ENCODE peak calls at places on chromosomes 3 and 15, in eight cellular contexts. One of them, this sample, is unnamed.

GRCh38 chr3:49265987-49266386 is 11.0 kb downstream of the C3orf62 start:
- DNase-seq in CD8-positive, alpha-beta memory T cell: no peak
- DNase-seq in ELF-1: no peak
- DNase-seq in mesendoderm: no peak
- DNase-seq in ACHN: no peak
- DNase-seq in kidney glomerular epithelial cell: no peak
- DNase-seq in stimulated activated CD4-positive, alpha-beta T cell treated with anti-CD3 and anti-CD28 coated beads, Interleukin-15, amount 100 ng/mL, for 1 hour: no peak
- DNase-seq in activated CD8-positive, alpha-beta memory T cell treated with anti-CD3 and anti-CD28 coated beads for 48 hours: no peak
- DNase-seq in this sample: no peak

GRCh38 chr3:13879946-13880810 is at the start of gene WNT7A:
- DNase-seq in CD8-positive, alpha-beta memory T cell: peak
- DNase-seq in ELF-1: peak
- DNase-seq in mesendoderm: peak
- DNase-seq in ACHN: no peak
- DNase-seq in kidney glomerular epithelial cell: no peak
- DNase-seq in stimulated activated CD4-positive, alpha-beta T cell treated with anti-CD3 and anti-CD28 coated beads, Interleukin-15, amount 100 ng/mL, for 1 hour: peak
- DNase-seq in activated CD8-positive, alpha-beta memory T cell treated with anti-CD3 and anti-CD28 coated beads for 48 hours: peak
- DNase-seq in this sample: peak

GRCh38 chr15:38560456-38560926 is 4.1 kb downstream of the RASGRP1 start:
- DNase-seq in CD8-positive, alpha-beta memory T cell: peak
- DNase-seq in ELF-1: no peak
- DNase-seq in mesendoderm: no peak
- DNase-seq in ACHN: no peak
- DNase-seq in kidney glomerular epithelial cell: no peak
- DNase-seq in stimulated activated CD4-positive, alpha-beta T cell treated with anti-CD3 and anti-CD28 coated beads, Interleukin-15, amount 100 ng/mL, for 1 hour: no peak
- DNase-seq in activated CD8-positive, alpha-beta memory T cell treated with anti-CD3 and anti-CD28 coated beads for 48 hours: no peak
- DNase-seq in this sample: no peak

GRCh38 chr3:65729553-65729952 is 309.2 kb downstream of the MAGI1 start:
- DNase-seq in CD8-positive, alpha-beta memory T cell: no peak
- DNase-seq in ELF-1: no peak
- DNase-seq in mesendoderm: no peak
- DNase-seq in ACHN: no peak
- DNase-seq in kidney glomerular epithelial cell: no peak
- DNase-seq in stimulated activated CD4-positive, alpha-beta T cell treated with anti-CD3 and anti-CD28 coated beads, Interleukin-15, amount 100 ng/mL, for 1 hour: no peak
- DNase-seq in activated CD8-positive, alpha-beta memory T cell treated with anti-CD3 and anti-CD28 coated beads for 48 hours: no peak
- DNase-seq in this sample: no peak

GRCh38 chr15:69760890-69761568 is 308.4 kb downstream of the RPLP1 start:
- DNase-seq in CD8-positive, alpha-beta memory T cell: peak
- DNase-seq in ELF-1: peak
- DNase-seq in mesendoderm: no peak
- DNase-seq in ACHN: peak
- DNase-seq in kidney glomerular epithelial cell: peak
- DNase-seq in stimulated activated CD4-positive, alpha-beta T cell treated with anti-CD3 and anti-CD28 coated beads, Interleukin-15, amount 100 ng/mL, for 1 hour: peak
- DNase-seq in activated CD8-positive, alpha-beta memory T cell treated with anti-CD3 and anti-CD28 coated beads for 48 hours: peak
- DNase-seq in this sample: peak

GRCh38 chr3:67558429-67558828 is 96.0 kb downstream of the SUCLG2 start:
- DNase-seq in CD8-positive, alpha-beta memory T cell: no peak
- DNase-seq in ELF-1: no peak
- DNase-seq in mesendoderm: no peak
- DNase-seq in ACHN: no peak
- DNase-seq in kidney glomerular epithelial cell: no peak
- DNase-seq in stimulated activated CD4-positive, alpha-beta T cell treated with anti-CD3 and anti-CD28 coated beads, Interleukin-15, amount 100 ng/mL, for 1 hour: no peak
- DNase-seq in activated CD8-positive, alpha-beta memory T cell treated with anti-CD3 and anti-CD28 coated beads for 48 hours: no peak
- DNase-seq in this sample: no peak

GRCh38 chr3:15933439-15934144 is 135.8 kb upstream of the ANKRD28 start:
- DNase-seq in CD8-positive, alpha-beta memory T cell: no peak
- DNase-seq in ELF-1: no peak
- DNase-seq in mesendoderm: no peak
- DNase-seq in ACHN: no peak
- DNase-seq in kidney glomerular epithelial cell: no peak
- DNase-seq in stimulated activated CD4-positive, alpha-beta T cell treated with anti-CD3 and anti-CD28 coated beads, Interleukin-15, amount 100 ng/mL, for 1 hour: no peak
- DNase-seq in activated CD8-positive, alpha-beta memory T cell treated with anti-CD3 and anti-CD28 coated beads for 48 hours: no peak
- DNase-seq in this sample: no peak

GRCh38 chr15:68307131-68307928 is 29.8 kb downstream of the FEM1B start:
- DNase-seq in CD8-positive, alpha-beta memory T cell: no peak
- DNase-seq in ELF-1: peak
- DNase-seq in mesendoderm: no peak
- DNase-seq in ACHN: no peak
- DNase-seq in kidney glomerular epithelial cell: no peak
- DNase-seq in stimulated activated CD4-positive, alpha-beta T cell treated with anti-CD3 and anti-CD28 coated beads, Interleukin-15, amount 100 ng/mL, for 1 hour: no peak
- DNase-seq in activated CD8-positive, alpha-beta memory T cell treated with anti-CD3 and anti-CD28 coated beads for 48 hours: no peak
- DNase-seq in this sample: no peak

GRCh38 chr3:11288786-11289637 is 16.8 kb downstream of the ATG7 start:
- DNase-seq in CD8-positive, alpha-beta memory T cell: no peak
- DNase-seq in ELF-1: no peak
- DNase-seq in mesendoderm: no peak
- DNase-seq in ACHN: peak
- DNase-seq in kidney glomerular epithelial cell: peak
- DNase-seq in stimulated activated CD4-positive, alpha-beta T cell treated with anti-CD3 and anti-CD28 coated beads, Interleukin-15, amount 100 ng/mL, for 1 hour: no peak
- DNase-seq in activated CD8-positive, alpha-beta memory T cell treated with anti-CD3 and anti-CD28 coated beads for 48 hours: no peak
- DNase-seq in this sample: peak

GRCh38 chr3:64340636-64341240 is 115.5 kb upstream of the PRICKLE2 start:
- DNase-seq in CD8-positive, alpha-beta memory T cell: no peak
- DNase-seq in ELF-1: no peak
- DNase-seq in mesendoderm: peak
- DNase-seq in ACHN: peak
- DNase-seq in kidney glomerular epithelial cell: peak
- DNase-seq in stimulated activated CD4-positive, alpha-beta T cell treated with anti-CD3 and anti-CD28 coated beads, Interleukin-15, amount 100 ng/mL, for 1 hour: no peak
- DNase-seq in activated CD8-positive, alpha-beta memory T cell treated with anti-CD3 and anti-CD28 coated beads for 48 hours: no peak
- DNase-seq in this sample: no peak

GRCh38 chr3:11532865-11533490 is 110.7 kb downstream of the VGLL4 start:
- DNase-seq in CD8-positive, alpha-beta memory T cell: no peak
- DNase-seq in ELF-1: no peak
- DNase-seq in mesendoderm: no peak
- DNase-seq in ACHN: no peak
- DNase-seq in kidney glomerular epithelial cell: peak
- DNase-seq in stimulated activated CD4-positive, alpha-beta T cell treated with anti-CD3 and anti-CD28 coated beads, Interleukin-15, amount 100 ng/mL, for 1 hour: no peak
- DNase-seq in activated CD8-positive, alpha-beta memory T cell treated with anti-CD3 and anti-CD28 coated beads for 48 hours: no peak
- DNase-seq in this sample: peak

GRCh38 chr3:31389939-31390338 is 142.8 kb upstream of the STT3B start:
- DNase-seq in CD8-positive, alpha-beta memory T cell: no peak
- DNase-seq in ELF-1: no peak
- DNase-seq in mesendoderm: no peak
- DNase-seq in ACHN: no peak
- DNase-seq in kidney glomerular epithelial cell: no peak
- DNase-seq in stimulated activated CD4-positive, alpha-beta T cell treated with anti-CD3 and anti-CD28 coated beads, Interleukin-15, amount 100 ng/mL, for 1 hour: no peak
- DNase-seq in activated CD8-positive, alpha-beta memory T cell treated with anti-CD3 and anti-CD28 coated beads for 48 hours: no peak
- DNase-seq in this sample: no peak

GRCh38 chr15:92037446-92037845 is 183.9 kb downstream of the SLCO3A1 start:
- DNase-seq in CD8-positive, alpha-beta memory T cell: no peak
- DNase-seq in ELF-1: no peak
- DNase-seq in mesendoderm: no peak
- DNase-seq in ACHN: no peak
- DNase-seq in kidney glomerular epithelial cell: no peak
- DNase-seq in stimulated activated CD4-positive, alpha-beta T cell treated with anti-CD3 and anti-CD28 coated beads, Interleukin-15, amount 100 ng/mL, for 1 hour: no peak
- DNase-seq in activated CD8-positive, alpha-beta memory T cell treated with anti-CD3 and anti-CD28 coated beads for 48 hours: no peak
- DNase-seq in this sample: no peak

GRCh38 chr15:59662260-59662659 is 4.9 kb upstream of the GTF2A2 start:
- DNase-seq in CD8-positive, alpha-beta memory T cell: no peak
- DNase-seq in ELF-1: no peak
- DNase-seq in mesendoderm: no peak
- DNase-seq in ACHN: no peak
- DNase-seq in kidney glomerular epithelial cell: no peak
- DNase-seq in stimulated activated CD4-positive, alpha-beta T cell treated with anti-CD3 and anti-CD28 coated beads, Interleukin-15, amount 100 ng/mL, for 1 hour: no peak
- DNase-seq in activated CD8-positive, alpha-beta memory T cell treated with anti-CD3 and anti-CD28 coated beads for 48 hours: no peak
- DNase-seq in this sample: no peak

GRCh38 chr15:62306851-62307504 is 141.9 kb upstream of the C2CD4B start:
- DNase-seq in CD8-positive, alpha-beta memory T cell: no peak
- DNase-seq in ELF-1: peak
- DNase-seq in mesendoderm: peak
- DNase-seq in ACHN: peak
- DNase-seq in kidney glomerular epithelial cell: peak
- DNase-seq in stimulated activated CD4-positive, alpha-beta T cell treated with anti-CD3 and anti-CD28 coated beads, Interleukin-15, amount 100 ng/mL, for 1 hour: no peak
- DNase-seq in activated CD8-positive, alpha-beta memory T cell treated with anti-CD3 and anti-CD28 coated beads for 48 hours: no peak
- DNase-seq in this sample: peak

GRCh38 chr3:115691964-115692363 is 68.7 kb downstream of the GAP43 start:
- DNase-seq in CD8-positive, alpha-beta memory T cell: no peak
- DNase-seq in ELF-1: no peak
- DNase-seq in mesendoderm: no peak
- DNase-seq in ACHN: no peak
- DNase-seq in kidney glomerular epithelial cell: no peak
- DNase-seq in stimulated activated CD4-positive, alpha-beta T cell treated with anti-CD3 and anti-CD28 coated beads, Interleukin-15, amount 100 ng/mL, for 1 hour: no peak
- DNase-seq in activated CD8-positive, alpha-beta memory T cell treated with anti-CD3 and anti-CD28 coated beads for 48 hours: no peak
- DNase-seq in this sample: no peak

GRCh38 chr3:13420817-13421755 is 964 bp upstream of the NUP210 start:
- DNase-seq in CD8-positive, alpha-beta memory T cell: peak
- DNase-seq in ELF-1: no peak
- DNase-seq in mesendoderm: no peak
- DNase-seq in ACHN: no peak
- DNase-seq in kidney glomerular epithelial cell: no peak
- DNase-seq in stimulated activated CD4-positive, alpha-beta T cell treated with anti-CD3 and anti-CD28 coated beads, Interleukin-15, amount 100 ng/mL, for 1 hour: peak
- DNase-seq in activated CD8-positive, alpha-beta memory T cell treated with anti-CD3 and anti-CD28 coated beads for 48 hours: peak
- DNase-seq in this sample: no peak

GRCh38 chr3:45978348-45978747 is 17.3 kb downstream of the FYCO1 start:
- DNase-seq in CD8-positive, alpha-beta memory T cell: no peak
- DNase-seq in ELF-1: no peak
- DNase-seq in mesendoderm: no peak
- DNase-seq in ACHN: no peak
- DNase-seq in kidney glomerular epithelial cell: no peak
- DNase-seq in stimulated activated CD4-positive, alpha-beta T cell treated with anti-CD3 and anti-CD28 coated beads, Interleukin-15, amount 100 ng/mL, for 1 hour: no peak
- DNase-seq in activated CD8-positive, alpha-beta memory T cell treated with anti-CD3 and anti-CD28 coated beads for 48 hours: no peak
- DNase-seq in this sample: no peak

GRCh38 chr3:134449277-134449676 is 36.5 kb downstream of the ANAPC13 start:
- DNase-seq in CD8-positive, alpha-beta memory T cell: no peak
- DNase-seq in ELF-1: peak
- DNase-seq in mesendoderm: peak
- DNase-seq in ACHN: peak
- DNase-seq in kidney glomerular epithelial cell: peak
- DNase-seq in stimulated activated CD4-positive, alpha-beta T cell treated with anti-CD3 and anti-CD28 coated beads, Interleukin-15, amount 100 ng/mL, for 1 hour: no peak
- DNase-seq in activated CD8-positive, alpha-beta memory T cell treated with anti-CD3 and anti-CD28 coated beads for 48 hours: no peak
- DNase-seq in this sample: no peak

GRCh38 chr3:185272051-185272450 is 18.2 kb upstream of the EHHADH start:
- DNase-seq in CD8-positive, alpha-beta memory T cell: no peak
- DNase-seq in ELF-1: no peak
- DNase-seq in mesendoderm: no peak
- DNase-seq in ACHN: no peak
- DNase-seq in kidney glomerular epithelial cell: no peak
- DNase-seq in stimulated activated CD4-positive, alpha-beta T cell treated with anti-CD3 and anti-CD28 coated beads, Interleukin-15, amount 100 ng/mL, for 1 hour: no peak
- DNase-seq in activated CD8-positive, alpha-beta memory T cell treated with anti-CD3 and anti-CD28 coated beads for 48 hours: no peak
- DNase-seq in this sample: no peak

GRCh38 chr3:177229791-177230190 is 32.5 kb upstream of the TBL1XR1 start:
- DNase-seq in CD8-positive, alpha-beta memory T cell: no peak
- DNase-seq in ELF-1: no peak
- DNase-seq in mesendoderm: no peak
- DNase-seq in ACHN: no peak
- DNase-seq in kidney glomerular epithelial cell: no peak
- DNase-seq in stimulated activated CD4-positive, alpha-beta T cell treated with anti-CD3 and anti-CD28 coated beads, Interleukin-15, amount 100 ng/mL, for 1 hour: no peak
- DNase-seq in activated CD8-positive, alpha-beta memory T cell treated with anti-CD3 and anti-CD28 coated beads for 48 hours: no peak
- DNase-seq in this sample: no peak

GRCh38 chr3:183988216-183988790 is 29.4 kb downstream of the ABCC5 start:
- DNase-seq in CD8-positive, alpha-beta memory T cell: no peak
- DNase-seq in ELF-1: no peak
- DNase-seq in mesendoderm: no peak
- DNase-seq in ACHN: no peak
- DNase-seq in kidney glomerular epithelial cell: no peak
- DNase-seq in stimulated activated CD4-positive, alpha-beta T cell treated with anti-CD3 and anti-CD28 coated beads, Interleukin-15, amount 100 ng/mL, for 1 hour: no peak
- DNase-seq in activated CD8-positive, alpha-beta memory T cell treated with anti-CD3 and anti-CD28 coated beads for 48 hours: no peak
- DNase-seq in this sample: no peak

GRCh38 chr3:14016900-14017475 is 107.7 kb downstream of the CHCHD4 start:
- DNase-seq in CD8-positive, alpha-beta memory T cell: no peak
- DNase-seq in ELF-1: peak
- DNase-seq in mesendoderm: no peak
- DNase-seq in ACHN: no peak
- DNase-seq in kidney glomerular epithelial cell: no peak
- DNase-seq in stimulated activated CD4-positive, alpha-beta T cell treated with anti-CD3 and anti-CD28 coated beads, Interleukin-15, amount 100 ng/mL, for 1 hour: no peak
- DNase-seq in activated CD8-positive, alpha-beta memory T cell treated with anti-CD3 and anti-CD28 coated beads for 48 hours: no peak
- DNase-seq in this sample: no peak

GRCh38 chr3:59818033-59818936 is 768.5 kb upstream of the CFAP20DC start:
- DNase-seq in CD8-positive, alpha-beta memory T cell: no peak
- DNase-seq in ELF-1: peak
- DNase-seq in mesendoderm: no peak
- DNase-seq in ACHN: peak
- DNase-seq in kidney glomerular epithelial cell: peak
- DNase-seq in stimulated activated CD4-positive, alpha-beta T cell treated with anti-CD3 and anti-CD28 coated beads, Interleukin-15, amount 100 ng/mL, for 1 hour: no peak
- DNase-seq in activated CD8-positive, alpha-beta memory T cell treated with anti-CD3 and anti-CD28 coated beads for 48 hours: no peak
- DNase-seq in this sample: peak

GRCh38 chr3:184237772-184238171 is 8.4 kb downstream of the VWA5B2 start:
- DNase-seq in CD8-positive, alpha-beta memory T cell: no peak
- DNase-seq in ELF-1: no peak
- DNase-seq in mesendoderm: no peak
- DNase-seq in ACHN: no peak
- DNase-seq in kidney glomerular epithelial cell: no peak
- DNase-seq in stimulated activated CD4-positive, alpha-beta T cell treated with anti-CD3 and anti-CD28 coated beads, Interleukin-15, amount 100 ng/mL, for 1 hour: no peak
- DNase-seq in activated CD8-positive, alpha-beta memory T cell treated with anti-CD3 and anti-CD28 coated beads for 48 hours: no peak
- DNase-seq in this sample: no peak

GRCh38 chr3:2898591-2899353 is 211.4 kb downstream of the IL5RA start:
- DNase-seq in CD8-positive, alpha-beta memory T cell: no peak
- DNase-seq in ELF-1: no peak
- DNase-seq in mesendoderm: peak
- DNase-seq in ACHN: no peak
- DNase-seq in kidney glomerular epithelial cell: peak
- DNase-seq in stimulated activated CD4-positive, alpha-beta T cell treated with anti-CD3 and anti-CD28 coated beads, Interleukin-15, amount 100 ng/mL, for 1 hour: no peak
- DNase-seq in activated CD8-positive, alpha-beta memory T cell treated with anti-CD3 and anti-CD28 coated beads for 48 hours: no peak
- DNase-seq in this sample: peak

GRCh38 chr15:40721716-40722115 is 26.7 kb downstream of the RAD51 start:
- DNase-seq in CD8-positive, alpha-beta memory T cell: no peak
- DNase-seq in ELF-1: no peak
- DNase-seq in mesendoderm: no peak
- DNase-seq in ACHN: no peak
- DNase-seq in kidney glomerular epithelial cell: no peak
- DNase-seq in stimulated activated CD4-positive, alpha-beta T cell treated with anti-CD3 and anti-CD28 coated beads, Interleukin-15, amount 100 ng/mL, for 1 hour: no peak
- DNase-seq in activated CD8-positive, alpha-beta memory T cell treated with anti-CD3 and anti-CD28 coated beads for 48 hours: no peak
- DNase-seq in this sample: no peak

GRCh38 chr3:169203631-169204550 is 459.6 kb downstream of the MECOM start:
- DNase-seq in CD8-positive, alpha-beta memory T cell: no peak
- DNase-seq in ELF-1: no peak
- DNase-seq in mesendoderm: no peak
- DNase-seq in ACHN: no peak
- DNase-seq in kidney glomerular epithelial cell: no peak
- DNase-seq in stimulated activated CD4-positive, alpha-beta T cell treated with anti-CD3 and anti-CD28 coated beads, Interleukin-15, amount 100 ng/mL, for 1 hour: no peak
- DNase-seq in activated CD8-positive, alpha-beta memory T cell treated with anti-CD3 and anti-CD28 coated beads for 48 hours: no peak
- DNase-seq in this sample: no peak